ENCODE peak calls at places on chromosomes 5 and 9, in six cellular contexts. One of them, this sample, is unnamed.

GRCh38 chr5:149108651-149109280 is 32.5 kb upstream of the ABLIM3 start:
- DNase-seq in NB4: no peak
- DNase-seq in K562: no peak
- DNase-seq in GM12878: no peak
- DNase-seq in HepG2: no peak
- DNase-seq in A549: no peak
- DNase-seq in this sample: no peak

GRCh38 chr5:169974121-169974770 is 6.0 kb downstream of the INSYN2B start:
- DNase-seq in GM12878: no peak
- DNase-seq in HepG2: no peak
- DNase-seq in A549: no peak
- DNase-seq in NB4: no peak
- DNase-seq in K562: no peak
- DNase-seq in this sample: no peak

GRCh38 chr5:149030392-149030791 is 32.5 kb downstream of the SH3TC2 start:
- DNase-seq in GM12878: no peak
- DNase-seq in A549: no peak
- DNase-seq in NB4: no peak
- DNase-seq in K562: no peak
- DNase-seq in HepG2: no peak
- DNase-seq in this sample: no peak

GRCh38 chr5:102196481-102196880 is 99.6 kb downstream of the SLCO4C1 start:
- DNase-seq in GM12878: no peak
- DNase-seq in NB4: no peak
- DNase-seq in A549: no peak
- DNase-seq in HepG2: no peak
- DNase-seq in K562: no peak
- DNase-seq in this sample: no peak

GRCh38 chr9:123724211-123724831 is 205.6 kb downstream of the DENND1A start:
- DNase-seq in GM12878: no peak
- DNase-seq in NB4: no peak
- DNase-seq in A549: no peak
- DNase-seq in HepG2: no peak
- DNase-seq in K562: no peak
- DNase-seq in this sample: peak; percentile 37

GRCh38 chr5:103624035-103624461 is 61.5 kb upstream of the NUDT12 start:
- DNase-seq in K562: no peak
- DNase-seq in A549: no peak
- DNase-seq in HepG2: no peak
- DNase-seq in GM12878: no peak
- DNase-seq in NB4: no peak
- DNase-seq in this sample: peak; percentile 80

GRCh38 chr5:123690821-123691220 is 178.8 kb downstream of the CSNK1G3 start:
- DNase-seq in GM12878: no peak
- DNase-seq in A549: no peak
- DNase-seq in K562: no peak
- DNase-seq in NB4: no peak
- DNase-seq in HepG2: no peak
- DNase-seq in this sample: no peak

GRCh38 chr5:9239071-9239470 is 306.8 kb downstream of the SEMA5A start:
- DNase-seq in GM12878: no peak
- DNase-seq in NB4: no peak
- DNase-seq in A549: no peak
- DNase-seq in HepG2: no peak
- DNase-seq in K562: no peak
- DNase-seq in this sample: no peak

GRCh38 chr9:129384887-129385614 is 207.0 kb upstream of the IER5L start:
- DNase-seq in GM12878: no peak
- DNase-seq in HepG2: no peak
- DNase-seq in K562: no peak
- DNase-seq in NB4: no peak
- DNase-seq in A549: no peak
- DNase-seq in this sample: no peak

GRCh38 chr9:37027582-37028424 is 6.3 kb downstream of the PAX5 start:
- DNase-seq in NB4: peak; percentile 94
- DNase-seq in A549: peak; percentile 100
- DNase-seq in K562: peak; percentile 98
- DNase-seq in HepG2: peak; percentile 86
- DNase-seq in GM12878: peak; percentile 85
- DNase-seq in this sample: peak; percentile 93

GRCh38 chr5:53749611-53750010 is 189.2 kb downstream of the NDUFS4 start:
- DNase-seq in NB4: no peak
- DNase-seq in K562: no peak
- DNase-seq in HepG2: no peak
- DNase-seq in A549: no peak
- DNase-seq in GM12878: no peak
- DNase-seq in this sample: no peak

GRCh38 chr5:73137575-73138530 is 17.5 kb downstream of the TMEM171 start:
- DNase-seq in NB4: no peak
- DNase-seq in GM12878: no peak
- DNase-seq in K562: no peak
- DNase-seq in A549: no peak
- DNase-seq in HepG2: no peak
- DNase-seq in this sample: no peak

GRCh38 chr5:172064766-172065165 is 58.3 kb upstream of the FBXW11 start:
- DNase-seq in A549: no peak
- DNase-seq in GM12878: no peak
- DNase-seq in HepG2: no peak
- DNase-seq in NB4: no peak
- DNase-seq in K562: peak; percentile 4
- DNase-seq in this sample: no peak

GRCh38 chr5:90338712-90339372 is 70.7 kb downstream of the CETN3 start:
- DNase-seq in HepG2: no peak
- DNase-seq in GM12878: peak; percentile 76
- DNase-seq in A549: no peak
- DNase-seq in K562: no peak
- DNase-seq in NB4: no peak
- DNase-seq in this sample: no peak

GRCh38 chr5:131382407-131383395 is 118.8 kb downstream of the CDC42SE2 start:
- DNase-seq in A549: peak; percentile 70
- DNase-seq in HepG2: peak; percentile 66
- DNase-seq in NB4: peak; percentile 82
- DNase-seq in GM12878: peak; percentile 71
- DNase-seq in K562: peak; percentile 68
- DNase-seq in this sample: peak; percentile 47

GRCh38 chr5:61551637-61552313 is 219.7 kb downstream of the ZSWIM6 start:
- DNase-seq in NB4: no peak
- DNase-seq in A549: no peak
- DNase-seq in HepG2: no peak
- DNase-seq in K562: no peak
- DNase-seq in GM12878: no peak
- DNase-seq in this sample: no peak

GRCh38 chr5:37375091-37375490 is 4.0 kb upstream of the WDR70 start:
- DNase-seq in NB4: no peak
- DNase-seq in K562: no peak
- DNase-seq in GM12878: no peak
- DNase-seq in A549: no peak
- DNase-seq in HepG2: no peak
- DNase-seq in this sample: no peak

GRCh38 chr5:142015781-142016533 is 3.1 kb upstream of the GNPDA1 start:
- DNase-seq in NB4: peak; percentile 81
- DNase-seq in A549: no peak
- DNase-seq in K562: no peak
- DNase-seq in HepG2: no peak
- DNase-seq in GM12878: no peak
- DNase-seq in this sample: peak; percentile 92

GRCh38 chr9:20980713-20981481 is 50.5 kb downstream of the HACD4 start:
- DNase-seq in K562: no peak
- DNase-seq in GM12878: peak; percentile 33
- DNase-seq in HepG2: no peak
- DNase-seq in NB4: peak; percentile 83
- DNase-seq in A549: no peak
- DNase-seq in this sample: peak; percentile 54

GRCh38 chr9:37963936-37964739 is 60.2 kb upstream of the SLC25A51 start:
- DNase-seq in K562: no peak
- DNase-seq in NB4: peak; percentile 60
- DNase-seq in A549: peak; percentile 54
- DNase-seq in HepG2: peak; percentile 94
- DNase-seq in GM12878: no peak
- DNase-seq in this sample: peak; percentile 94

GRCh38 chr5:96026334-96027065 is 64.8 kb upstream of the ELL2 start:
- DNase-seq in K562: no peak
- DNase-seq in NB4: no peak
- DNase-seq in HepG2: no peak
- DNase-seq in A549: no peak
- DNase-seq in GM12878: no peak
- DNase-seq in this sample: no peak

GRCh38 chr9:21976334-21976875 is 17.8 kb downstream of the CDKN2A start:
- DNase-seq in K562: no peak
- DNase-seq in A549: no peak
- DNase-seq in HepG2: no peak
- DNase-seq in GM12878: no peak
- DNase-seq in NB4: no peak
- DNase-seq in this sample: no peak

GRCh38 chr5:3364941-3365340 is 230.7 kb upstream of the IRX1 start:
- DNase-seq in NB4: no peak
- DNase-seq in GM12878: no peak
- DNase-seq in A549: no peak
- DNase-seq in HepG2: no peak
- DNase-seq in K562: no peak
- DNase-seq in this sample: no peak

GRCh38 chr9:134321957-134322741 is 4.1 kb upstream of the RXRA start:
- DNase-seq in GM12878: no peak
- DNase-seq in A549: no peak
- DNase-seq in HepG2: no peak
- DNase-seq in NB4: no peak
- DNase-seq in K562: no peak
- DNase-seq in this sample: no peak

GRCh38 chr5:166845044-166845443 is 1446.4 kb upstream of the WWC1 start:
- DNase-seq in GM12878: no peak
- DNase-seq in NB4: peak; percentile 11
- DNase-seq in A549: no peak
- DNase-seq in HepG2: no peak
- DNase-seq in K562: peak; percentile 7
- DNase-seq in this sample: no peak

GRCh38 chr5:137695651-137696428 is 40.0 kb downstream of the KLHL3 start:
- DNase-seq in HepG2: no peak
- DNase-seq in K562: no peak
- DNase-seq in NB4: peak; percentile 41
- DNase-seq in GM12878: no peak
- DNase-seq in A549: no peak
- DNase-seq in this sample: peak; percentile 98

GRCh38 chr9:23611874-23612273 is 214.2 kb downstream of the ELAVL2 start:
- DNase-seq in NB4: no peak
- DNase-seq in HepG2: no peak
- DNase-seq in GM12878: no peak
- DNase-seq in K562: no peak
- DNase-seq in A549: no peak
- DNase-seq in this sample: peak; percentile 94

GRCh38 chr9:23603311-23603710 is 222.7 kb downstream of the ELAVL2 start:
- DNase-seq in HepG2: no peak
- DNase-seq in GM12878: no peak
- DNase-seq in A549: no peak
- DNase-seq in K562: no peak
- DNase-seq in NB4: no peak
- DNase-seq in this sample: no peak

GRCh38 chr9:23606107-23606506 is 219.9 kb downstream of the ELAVL2 start:
- DNase-seq in HepG2: no peak
- DNase-seq in A549: no peak
- DNase-seq in NB4: no peak
- DNase-seq in GM12878: no peak
- DNase-seq in K562: no peak
- DNase-seq in this sample: no peak

DNA sequence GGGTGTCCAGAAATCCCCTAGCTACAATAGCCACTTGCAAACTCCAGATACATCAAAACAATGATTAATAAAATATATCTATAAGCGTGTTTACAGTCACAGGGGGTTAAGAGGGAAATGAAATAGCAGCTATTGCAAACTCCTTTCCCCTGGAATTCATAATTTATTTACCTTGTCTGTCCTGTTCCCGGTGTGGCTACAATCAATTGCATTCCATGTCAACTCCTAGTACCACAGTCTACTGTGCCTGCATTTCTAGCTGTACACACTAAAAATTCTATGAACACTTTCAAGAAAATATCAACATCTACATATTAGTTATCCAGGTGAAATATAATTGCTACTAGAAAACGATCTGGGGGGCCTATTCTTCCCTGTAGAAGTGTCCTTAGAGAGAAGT is 217.6 kb downstream of the ELAVL2 start:
- DNase-seq in GM12878: no peak
- DNase-seq in K562: no peak
- DNase-seq in HepG2: no peak
- DNase-seq in NB4: no peak
- DNase-seq in A549: no peak
- DNase-seq in this sample: no peak
- TF ChIP-seq MYC in GM12878: no peak
- TF ChIP-seq MYC in K562: no peak
- TF ChIP-seq MYC in HepG2: no peak
- TF ChIP-seq MYC in NB4: no peak
- TF ChIP-seq MYC in A549: no peak
- TF ChIP-seq MYC in this sample: no peak

GRCh38 chr9:23005061-23005690 is 558.6 kb downstream of the DMRTA1 start:
- DNase-seq in A549: no peak
- DNase-seq in GM12878: no peak
- DNase-seq in HepG2: no peak
- DNase-seq in K562: no peak
- DNase-seq in NB4: no peak
- DNase-seq in this sample: no peak
- H3K4me3 ChIP-seq in A549: no peak overlapping the region
- H3K4me3 ChIP-seq in GM12878: no peak overlapping the region
- H3K4me3 ChIP-seq in HepG2: no peak overlapping the region
- H3K4me3 ChIP-seq in K562: no peak overlapping the region
- H3K4me3 ChIP-seq in NB4: no peak overlapping the region
- H3K4me3 ChIP-seq in this sample: no peak overlapping the region

GRCh38 chr9:120927125-120928014 is 774 bp upstream of the TRAF1 start:
- DNase-seq in HepG2: no peak
- DNase-seq in GM12878: no peak
- DNase-seq in A549: no peak
- DNase-seq in NB4: peak; percentile 37
- DNase-seq in K562: no peak
- DNase-seq in this sample: no peak

GRCh38 chr9:120928015-120928719 is 1.6 kb upstream of the TRAF1 start:
- DNase-seq in NB4: no peak
- DNase-seq in K562: no peak
- DNase-seq in HepG2: no peak
- DNase-seq in GM12878: no peak
- DNase-seq in A549: no peak
- DNase-seq in this sample: peak; percentile 62

GRCh38 chr9:120924698-120925534 is 1.7 kb downstream of the TRAF1 start:
- DNase-seq in GM12878: no peak
- DNase-seq in NB4: no peak
- DNase-seq in K562: no peak
- DNase-seq in HepG2: no peak
- DNase-seq in A549: no peak
- DNase-seq in this sample: no peak

GRCh38 chr9:120925535-120926396 is 830 bp downstream of the TRAF1 start:
- DNase-seq in GM12878: peak; percentile 86
- DNase-seq in A549: peak; percentile 69
- DNase-seq in NB4: peak; percentile 62
- DNase-seq in HepG2: no peak
- DNase-seq in K562: peak; percentile 36
- DNase-seq in this sample: peak; percentile 62

GRCh38 chr9:120926397-120926928 is at the start of gene TRAF1:
- DNase-seq in K562: no peak
- DNase-seq in HepG2: no peak
- DNase-seq in A549: no peak
- DNase-seq in GM12878: no peak
- DNase-seq in NB4: peak; percentile 75
- DNase-seq in this sample: no peak
- TF ChIP-seq MYC in K562: no peak
- TF ChIP-seq MYC in HepG2: no peak
- TF ChIP-seq MYC in A549: no peak
- TF ChIP-seq MYC in GM12878: no peak
- TF ChIP-seq MYC in NB4: no peak
- TF ChIP-seq MYC in this sample: no peak

GRCh38 chr9:2158729-2159128 is 143.6 kb downstream of the SMARCA2 start:
- DNase-seq in HepG2: no peak
- DNase-seq in A549: no peak
- DNase-seq in NB4: no peak
- DNase-seq in K562: no peak
- DNase-seq in GM12878: no peak
- DNase-seq in this sample: no peak
- H3K4me3 ChIP-seq in HepG2: no peak overlapping the region
- H3K4me3 ChIP-seq in A549: peak overlapping the region; percentile 49
- H3K4me3 ChIP-seq in NB4: peak overlapping the region; percentile 55
- H3K4me3 ChIP-seq in K562: no peak overlapping the region
- H3K4me3 ChIP-seq in GM12878: peak overlapping the region; percentile 79
- H3K4me3 ChIP-seq in this sample: peak overlapping the region; percentile 23